ENCODE peak calls at places on chromosomes 13 and 19, in four cellular contexts. One of them, this sample, is unnamed.

GRCh38 chr13:32731074-32731473 is 144.8 kb downstream of the PDS5B start:
- DNase-seq in psoas muscle: no peak
- DNase-seq in ovary: no peak
- DNase-seq in tibial nerve: no peak
- DNase-seq in this sample: no peak

GRCh38 chr13:107742544-107742943 is 472.8 kb downstream of the LIG4 start:
- DNase-seq in psoas muscle: no peak
- DNase-seq in ovary: no peak
- DNase-seq in tibial nerve: no peak
- DNase-seq in this sample: no peak

GRCh38 chr19:14476663-14477401 is 1.7 kb upstream of the PTGER1 start:
- DNase-seq in ovary: no peak
- DNase-seq in tibial nerve: no peak
- DNase-seq in psoas muscle: no peak
- DNase-seq in this sample: peak

GRCh38 chr19:10546817-10547216 is 3.1 kb downstream of the ATG4D start:
- DNase-seq in ovary: no peak
- DNase-seq in psoas muscle: no peak
- DNase-seq in tibial nerve: no peak
- DNase-seq in this sample: no peak

GRCh38 chr19:48290341-48290922 is 20.6 kb downstream of the ZNF114 start:
- DNase-seq in ovary: no peak
- DNase-seq in psoas muscle: no peak
- DNase-seq in tibial nerve: no peak
- DNase-seq in this sample: no peak

GRCh38 chr13:114142137-114142550 is 9.7 kb upstream of the RASA3 start:
- DNase-seq in tibial nerve: no peak
- DNase-seq in ovary: no peak
- DNase-seq in psoas muscle: no peak
- DNase-seq in this sample: no peak

GRCh38 chr19:33266971-33267484 is 35.3 kb downstream of the CEBPA start:
- DNase-seq in psoas muscle: no peak
- DNase-seq in tibial nerve: no peak
- DNase-seq in ovary: no peak
- DNase-seq in this sample: no peak

GRCh38 chr13:65307056-65307455 is 1923.1 kb downstream of the PCDH9 start:
- DNase-seq in tibial nerve: no peak
- DNase-seq in psoas muscle: no peak
- DNase-seq in ovary: no peak
- DNase-seq in this sample: no peak

GRCh38 chr19:383040-383439 is 25.9 kb downstream of the C2CD4C start:
- DNase-seq in ovary: no peak
- DNase-seq in tibial nerve: no peak
- DNase-seq in psoas muscle: no peak
- DNase-seq in this sample: no peak

GRCh38 chr19:37817180-37817911 is 38.0 kb upstream of the ZNF573 start:
- DNase-seq in ovary: peak
- DNase-seq in psoas muscle: peak
- DNase-seq in tibial nerve: peak
- DNase-seq in this sample: peak

GRCh38 chr13:36582977-36583376 is 90.8 kb upstream of the SERTM1 start:
- DNase-seq in tibial nerve: no peak
- DNase-seq in psoas muscle: no peak
- DNase-seq in ovary: no peak
- DNase-seq in this sample: no peak

GRCh38 chr19:55391702-55392615 is 6.2 kb downstream of the RPL28 start:
- DNase-seq in psoas muscle: no peak
- DNase-seq in tibial nerve: no peak
- DNase-seq in ovary: no peak
- DNase-seq in this sample: no peak

GRCh38 chr13:44573071-44573470 is 3.1 kb downstream of the TSC22D1 start:
- DNase-seq in tibial nerve: no peak
- DNase-seq in psoas muscle: no peak
- DNase-seq in ovary: no peak
- DNase-seq in this sample: no peak

GRCh38 chr13:35475131-35475959 is 1.1 kb downstream of the MAB21L1 start:
- DNase-seq in psoas muscle: peak
- DNase-seq in tibial nerve: peak
- DNase-seq in ovary: peak
- DNase-seq in this sample: no peak

GRCh38 chr13:20981370-20982095 is 79.0 kb upstream of the XPO4 start:
- DNase-seq in ovary: no peak
- DNase-seq in psoas muscle: no peak
- DNase-seq in tibial nerve: no peak
- DNase-seq in this sample: no peak
- TF ChIP-seq CTCF in ovary: no peak
- TF ChIP-seq CTCF in psoas muscle: no peak
- TF ChIP-seq CTCF in tibial nerve: no peak
- TF ChIP-seq CTCF in this sample: no peak

DNA sequence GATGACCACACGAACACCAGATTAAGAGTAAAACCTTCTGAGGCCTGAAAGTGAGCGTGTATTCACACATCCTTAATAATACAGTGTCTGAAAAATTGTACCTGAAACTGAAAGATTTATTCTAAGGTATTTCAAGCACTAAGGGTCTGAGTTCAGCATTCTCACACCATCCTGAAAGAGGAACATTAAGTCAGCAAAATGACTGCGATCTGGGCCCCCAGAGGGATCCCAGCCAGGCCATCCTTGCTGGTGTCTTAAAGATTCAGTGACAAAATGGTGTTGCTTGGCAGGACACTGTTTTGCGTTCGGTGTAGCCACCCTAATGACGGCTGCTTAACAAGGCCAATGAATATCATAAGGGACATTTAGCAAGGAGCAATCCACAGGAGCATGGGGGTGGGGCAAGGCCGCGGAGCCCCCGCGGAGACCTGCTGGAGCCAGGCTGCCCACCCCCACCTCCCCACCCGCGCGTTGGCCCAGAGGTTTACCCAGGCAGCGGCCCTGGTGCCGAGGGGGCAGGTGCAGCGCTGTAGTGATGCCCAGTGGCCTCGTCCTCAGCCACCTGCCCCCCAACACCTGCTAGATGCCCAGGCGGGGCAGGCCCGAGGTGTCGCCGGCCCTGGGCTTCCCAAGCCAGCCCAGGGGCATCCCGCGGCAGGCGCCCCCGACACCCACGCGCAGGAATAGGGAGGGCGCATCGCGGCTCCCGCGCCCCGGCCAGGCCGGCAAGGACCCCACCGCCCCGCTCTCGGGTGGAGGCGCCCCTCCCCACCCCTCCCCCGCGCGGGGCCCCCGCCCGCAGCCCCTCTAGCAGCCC is 742 bp downstream of the NALCN start:
- DNase-seq in tibial nerve: no peak
- DNase-seq in psoas muscle: no peak
- DNase-seq in ovary: no peak
- DNase-seq in this sample: no peak
- H3K27ac ChIP-seq in tibial nerve: no peak
- H3K27ac ChIP-seq in psoas muscle: no peak
- H3K27ac ChIP-seq in ovary: peak
- H3K27ac ChIP-seq in this sample: no peak

GRCh38 chr19:30046522-30046921 is 104.5 kb downstream of the URI1 start:
- DNase-seq in ovary: no peak
- DNase-seq in psoas muscle: no peak
- DNase-seq in tibial nerve: no peak
- DNase-seq in this sample: no peak
- TF ChIP-seq CTCF in ovary: no peak
- TF ChIP-seq CTCF in psoas muscle: no peak
- TF ChIP-seq CTCF in tibial nerve: peak
- TF ChIP-seq CTCF in this sample: no peak

DNA sequence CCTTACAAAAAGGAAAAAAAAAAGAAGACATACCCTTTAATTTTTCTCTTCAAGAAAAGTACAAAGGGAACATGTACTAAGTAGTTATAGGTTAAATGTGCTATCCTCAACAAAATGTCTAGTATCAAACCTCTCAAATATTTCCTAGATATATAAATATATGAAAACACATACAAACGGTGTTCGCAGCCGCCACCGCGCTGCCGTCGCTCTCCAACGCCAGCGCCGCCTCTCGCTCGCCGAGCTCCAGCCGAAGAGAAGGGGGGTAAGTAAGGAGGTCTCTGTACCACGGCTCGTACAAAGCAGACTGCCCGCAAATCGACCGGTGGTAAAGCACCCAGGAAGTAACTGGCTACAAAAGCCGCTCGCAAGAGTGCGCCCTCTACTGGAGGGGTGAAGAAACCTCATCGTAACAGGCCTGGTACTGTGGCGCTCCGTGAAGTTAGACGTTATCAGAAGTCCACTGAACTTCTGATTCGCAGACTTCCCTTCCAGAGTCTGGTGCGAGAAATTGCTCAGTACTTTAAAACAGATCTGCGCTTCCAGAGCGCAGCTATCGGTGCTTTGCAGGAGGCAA is 192.1 kb downstream of the DACH1 start:
- DNase-seq in tibial nerve: no peak
- DNase-seq in psoas muscle: no peak
- DNase-seq in ovary: no peak
- DNase-seq in this sample: no peak
- H3K27ac ChIP-seq in tibial nerve: no peak
- H3K27ac ChIP-seq in psoas muscle: no peak
- H3K27ac ChIP-seq in ovary: no peak
- H3K27ac ChIP-seq in this sample: no peak

GRCh38 chr13:94617389-94618000 is 15.8 kb downstream of the GPR180 start:
- DNase-seq in ovary: no peak
- DNase-seq in tibial nerve: no peak
- DNase-seq in psoas muscle: no peak
- DNase-seq in this sample: peak

GRCh38 chr13:94620286-94620896 is 18.7 kb downstream of the GPR180 start:
- DNase-seq in tibial nerve: no peak
- DNase-seq in ovary: no peak
- DNase-seq in psoas muscle: no peak
- DNase-seq in this sample: peak
- TF ChIP-seq CTCF in tibial nerve: no peak
- TF ChIP-seq CTCF in ovary: no peak
- TF ChIP-seq CTCF in psoas muscle: peak
- TF ChIP-seq CTCF in this sample: peak